ENCODE peak calls at places on chromosome 11, in five cellular contexts. One of them, this sample, is unnamed.

GRCh38 chr11:2375341-2375853 is 1.7 kb upstream of the CD81 start:
- DNase-seq in fibroblast of the conjunctiva: no peak
- DNase-seq in endodermal cell: no peak
- DNase-seq in tibial artery: no peak
- DNase-seq in activated naive CD4-positive, alpha-beta T cell treated with anti-CD3 and anti-CD28 coated beads for 36 hours: no peak
- DNase-seq in this sample: no peak

GRCh38 chr11:12777208-12777874 is 103.1 kb downstream of the TEAD1 start:
- DNase-seq in tibial artery: no peak
- DNase-seq in endodermal cell: no peak
- DNase-seq in activated naive CD4-positive, alpha-beta T cell treated with anti-CD3 and anti-CD28 coated beads for 36 hours: no peak
- DNase-seq in fibroblast of the conjunctiva: peak; percentile 80
- DNase-seq in this sample: no peak

GRCh38 chr11:88059326-88059725 is 115.9 kb downstream of the RAB38 start:
- DNase-seq in endodermal cell: no peak
- DNase-seq in fibroblast of the conjunctiva: no peak
- DNase-seq in activated naive CD4-positive, alpha-beta T cell treated with anti-CD3 and anti-CD28 coated beads for 36 hours: no peak
- DNase-seq in tibial artery: no peak
- DNase-seq in this sample: no peak

GRCh38 chr11:113192121-113192925 is 122.1 kb upstream of the TTC12 start:
- DNase-seq in activated naive CD4-positive, alpha-beta T cell treated with anti-CD3 and anti-CD28 coated beads for 36 hours: no peak
- DNase-seq in fibroblast of the conjunctiva: no peak
- DNase-seq in tibial artery: no peak
- DNase-seq in endodermal cell: no peak
- DNase-seq in this sample: no peak

GRCh38 chr11:65290448-65291165 is 24.1 kb upstream of the CDC42EP2 start:
- DNase-seq in fibroblast of the conjunctiva: peak; percentile 95
- DNase-seq in endodermal cell: no peak
- DNase-seq in activated naive CD4-positive, alpha-beta T cell treated with anti-CD3 and anti-CD28 coated beads for 36 hours: no peak
- DNase-seq in tibial artery: peak; percentile 97
- DNase-seq in this sample: no peak

GRCh38 chr11:28674432-28675076 is 566.4 kb downstream of the METTL15 start:
- DNase-seq in activated naive CD4-positive, alpha-beta T cell treated with anti-CD3 and anti-CD28 coated beads for 36 hours: peak; percentile 5
- DNase-seq in tibial artery: no peak
- DNase-seq in endodermal cell: peak; percentile 81
- DNase-seq in fibroblast of the conjunctiva: peak; percentile 93
- DNase-seq in this sample: peak; percentile 51

GRCh38 chr11:71080239-71081097 is 171.9 kb downstream of the SHANK2 start:
- DNase-seq in endodermal cell: peak; percentile 93
- DNase-seq in activated naive CD4-positive, alpha-beta T cell treated with anti-CD3 and anti-CD28 coated beads for 36 hours: peak; percentile 82
- DNase-seq in tibial artery: peak; percentile 44
- DNase-seq in fibroblast of the conjunctiva: peak; percentile 28
- DNase-seq in this sample: peak; percentile 80

GRCh38 chr11:26319906-26320305 is 12.0 kb upstream of the ANO3 start:
- DNase-seq in activated naive CD4-positive, alpha-beta T cell treated with anti-CD3 and anti-CD28 coated beads for 36 hours: no peak
- DNase-seq in endodermal cell: peak; percentile 66
- DNase-seq in fibroblast of the conjunctiva: peak; percentile 51
- DNase-seq in tibial artery: no peak
- DNase-seq in this sample: peak; percentile 34

GRCh38 chr11:65381721-65382035 is 768 bp downstream of the SLC25A45 start:
- DNase-seq in fibroblast of the conjunctiva: no peak
- DNase-seq in activated naive CD4-positive, alpha-beta T cell treated with anti-CD3 and anti-CD28 coated beads for 36 hours: peak; percentile 66
- DNase-seq in tibial artery: peak; percentile 52
- DNase-seq in endodermal cell: peak; percentile 91
- DNase-seq in this sample: no peak

GRCh38 chr11:110762596-110762995 is 50.4 kb upstream of the ARHGAP20 start:
- DNase-seq in activated naive CD4-positive, alpha-beta T cell treated with anti-CD3 and anti-CD28 coated beads for 36 hours: no peak
- DNase-seq in tibial artery: no peak
- DNase-seq in endodermal cell: no peak
- DNase-seq in fibroblast of the conjunctiva: peak; percentile 24
- DNase-seq in this sample: no peak